ENCODE peak calls at places on chromosomes 1 and 21, in five cellular contexts. T is A549, Y is K562, U is GM23338, R is HepG2. I is an unnamed sample.

GRCh38 chr1:81111818-81112217 is 688.9 kb upstream of the ADGRL2 start:
- DNase-seq in R (no peak), U (no peak), T (no peak), Y (no peak), I (no peak)

GRCh38 chr1:77900687-77901293 is 12.4 kb downstream of the NEXN start:
- DNase-seq in Y (peak; percentile 36), R (peak; percentile 42), U (peak; percentile 74), T (peak; percentile 66), I (peak; percentile 11)

GRCh38 chr1:39925727-39926342 is 24.1 kb upstream of the MYCL start:
- DNase-seq in T (no peak), R (no peak), Y (no peak), U (no peak), I (no peak)

GRCh38 chr1:93938461-93939145 is 29.4 kb upstream of the GCLM start:
- DNase-seq in T (no peak), Y (no peak), R (no peak), U (no peak), I (no peak)

GRCh38 chr1:21295059-21295401 is 4.8 kb upstream of the ECE1 start:
- DNase-seq in T (no peak), U (no peak), Y (peak; percentile 62), R (no peak), I (no peak)

GRCh38 chr1:112146201-112146715 is 156.8 kb upstream of the KCND3 start:
- DNase-seq in T (no peak), R (no peak), Y (no peak), U (no peak), I (no peak)

GRCh38 chr1:4650486-4650885 is 3.9 kb upstream of the AJAP1 start:
- DNase-seq in R (no peak), U (no peak), T (peak; percentile 67), Y (no peak), I (no peak)

GRCh38 chr1:117346206-117346928 is 20.9 kb upstream of the MAN1A2 start:
- DNase-seq in R (no peak), Y (no peak), T (no peak), U (peak; percentile 48), I (no peak)

GRCh38 chr1:145716641-145717061 is 2.6 kb upstream of the CD160 start:
- DNase-seq in U (no peak), R (no peak), Y (no peak), T (no peak), I (no peak)

GRCh38 chr1:96643519-96643918 is 78.1 kb upstream of the PTBP2 start:
- DNase-seq in R (no peak), Y (no peak), U (no peak), T (no peak), I (no peak)

GRCh38 chr1:40059292-40059959 is 18.9 kb downstream of the CAP1 start:
- DNase-seq in U (peak; percentile 90), Y (peak; percentile 56), R (peak; percentile 43), T (peak; percentile 11), I (no peak)

GRCh38 chr1:184826001-184826400 is 71.3 kb upstream of the EDEM3 start:
- DNase-seq in Y (no peak), U (no peak), R (no peak), T (no peak), I (no peak)

GRCh38 chr1:179706339-179706941 is 36.7 kb upstream of the FAM163A start:
- DNase-seq in R (peak; percentile 46), Y (peak; percentile 60), T (peak; percentile 68), U (peak; percentile 78), I (no peak)

GRCh38 chr1:223248787-223249175 is 105.7 kb upstream of the TLR5 start:
- DNase-seq in Y (no peak), U (no peak), T (no peak), R (no peak), I (no peak)

GRCh38 chr1:187476671-187477070 is 647.9 kb downstream of the PLA2G4A start:
- DNase-seq in Y (no peak), R (no peak), T (no peak), U (peak; percentile 27), I (no peak)

GRCh38 chr1:236421022-236421421 is 26.9 kb downstream of the EDARADD start:
- DNase-seq in R (peak; percentile 76), Y (peak; percentile 41), T (peak; percentile 91), U (no peak), I (no peak)
- TF ChIP-seq JUNB in R (no peak), Y (no peak), T (peak; percentile 64), U (no peak), I (no peak)

GRCh38 chr1:36203554-36204346 is 20.5 kb upstream of the THRAP3 start:
- DNase-seq in T (peak; percentile 70), Y (no peak), R (no peak), U (no peak), I (no peak)
- TF ChIP-seq JUNB in T (no peak), Y (no peak), R (no peak), U (no peak), I (no peak)

GRCh38 chr21:32021319-32022027 is 148.7 kb downstream of the HUNK start:
- DNase-seq in Y (no peak), U (no peak), R (no peak), T (no peak), I (no peak)
- TF ChIP-seq JUNB in Y (no peak), U (no peak), R (no peak), T (no peak), I (no peak)

GRCh38 chr1:154911691-154912550 is 24.6 kb downstream of the PMVK start:
- DNase-seq in R (no peak), T (no peak), Y (no peak), U (no peak), I (no peak)

GRCh38 chr1:154910851-154911250 is 25.7 kb downstream of the PMVK start:
- DNase-seq in R (no peak), U (no peak), Y (no peak), T (no peak), I (no peak)

GRCh38 chr1:154908937-154909336 is 27.6 kb downstream of the PMVK start:
- DNase-seq in R (no peak), Y (no peak), U (no peak), T (no peak), I (no peak)

GRCh38 chr1:154902920-154903566 is 33.0 kb upstream of the KCNN3 start:
- DNase-seq in T (no peak), Y (no peak), R (no peak), U (no peak), I (no peak)

GRCh38 chr1:154906621-154907081 is 29.9 kb downstream of the PMVK start:
- DNase-seq in R (peak; percentile 52), T (peak; percentile 44), Y (no peak), U (peak; percentile 49), I (no peak)
- TF ChIP-seq JUNB in R (no peak), T (no peak), Y (no peak), U (no peak), I (no peak)

GRCh38 chr1:52191395-52191965 is 49.6 kb downstream of the ZFYVE9 start:
- DNase-seq in U (no peak), Y (no peak), R (no peak), T (no peak), I (no peak)
- TF ChIP-seq JUNB in U (no peak), Y (no peak), R (no peak), T (no peak), I (no peak)

I was measured in GM12878.